ENCODE peak calls at places on chromosomes 5 and 9, in four cellular contexts. N, S, T and K are unnamed samples.

GRCh38 chr9:90420211-90420610 is 222.4 kb downstream of the DIRAS2 start:
- DNase-seq in N (no peak), S (no peak), T (no peak), K (no peak)

GRCh38 chr9:116576386-116576785 is 110.7 kb upstream of the TRIM32 start:
- DNase-seq in N (no peak), S (no peak), T (no peak), K (peak; percentile 29)

GRCh38 chr5:73663860-73664240 is 37.9 kb downstream of the ARHGEF28 start:
- DNase-seq in N (no peak), S (peak; percentile 21), T (no peak), K (peak; percentile 56)

GRCh38 chr9:1510712-1511111 is 460.6 kb downstream of the DMRT2 start:
- DNase-seq in N (no peak), S (no peak), T (no peak), K (peak; percentile 44)

GRCh38 chr9:123998970-123999621 is 12.5 kb upstream of the LHX2 start:
- DNase-seq in N (no peak), S (no peak), T (no peak), K (no peak)

GRCh38 chr5:14439087-14439841 is 142.3 kb upstream of the OTULINL start:
- DNase-seq in N (no peak), S (no peak), T (no peak), K (no peak)

GRCh38 chr5:991472-992267 is 16.9 kb upstream of the NKD2 start:
- DNase-seq in N (no peak), S (no peak), T (no peak), K (no peak)

GRCh38 chr9:137316012-137316981 is 14.2 kb upstream of the NRARP start:
- DNase-seq in N (no peak), S (no peak), T (peak; percentile 74), K (peak; percentile 76)

GRCh38 chr5:61162832-61163567 is 732 bp upstream of the SMIM15 start:
- DNase-seq in N (no peak), S (peak; percentile 41), T (peak; percentile 15), K (peak; percentile 81)

GRCh38 chr9:21362287-21362686 is 5.6 kb downstream of the IFNA13 start:
- DNase-seq in N (no peak), S (no peak), T (no peak), K (no peak)

GRCh38 chr5:83711982-83712601 is 8.6 kb downstream of the HAPLN1 start:
- DNase-seq in N (no peak), S (peak; percentile 36), T (no peak), K (peak; percentile 47)